ENCODE peak calls at places on chromosomes 5 and 9, in six cellular contexts. Z is HCT116, P is OCI-LY7, I is PC-3, L is neural progenitor cell, W is MM.1S. V is an unnamed sample.
A peak's percentile ranks its signal among the peaks of the same experiment; 100 is the strongest.

GRCh38 chr9:119050281-119050680 is 319.0 kb downstream of the BRINP1 start:
- DNase-seq in L (no peak), W (no peak), I (no peak), P (no peak), Z (no peak), V (peak; percentile 23)

GRCh38 chr9:136733611-136734010 is 9.1 kb downstream of the LCN10 start:
- DNase-seq in L (no peak), I (no peak), P (no peak), W (no peak), Z (no peak), V (no peak)

GRCh38 chr9:127161081-127161621 is 38.7 kb upstream of the ANGPTL2 start:
- DNase-seq in I (no peak), W (no peak), L (no peak), Z (no peak), P (no peak), V (no peak)

GRCh38 chr9:129242191-129242953 is 64.3 kb upstream of the IER5L start:
- DNase-seq in P (no peak), W (no peak), I (no peak), Z (no peak), L (no peak), V (no peak)

GRCh38 chr9:16069671-16070586 is 517.1 kb downstream of the CCDC171 start:
- DNase-seq in P (no peak), I (no peak), Z (no peak), L (peak; percentile 33), W (no peak), V (peak; percentile 33)

GRCh38 chr9:33813712-33814641 is 3.0 kb upstream of the UBE2R2 start:
- DNase-seq in I (peak; percentile 60), L (peak; percentile 33), W (peak; percentile 63), P (peak; percentile 78), Z (peak; percentile 73), V (peak; percentile 92)

GRCh38 chr5:33733225-33733624 is 158.6 kb downstream of the ADAMTS12 start:
- DNase-seq in W (no peak), P (no peak), Z (no peak), I (no peak), L (no peak), V (no peak)

GRCh38 chr5:75055727-75056144 is 3.4 kb upstream of the GCNT4 start:
- DNase-seq in W (no peak), L (peak; percentile 41), P (no peak), Z (no peak), I (no peak), V (peak; percentile 36)

GRCh38 chr9:114117614-114117995 is 18.5 kb upstream of the KIF12 start:
- DNase-seq in Z (no peak), I (no peak), W (no peak), L (no peak), P (no peak), V (no peak)

GRCh38 chr9:6644346-6645152 is 980 bp downstream of the GLDC start:
- DNase-seq in P (no peak), W (peak; percentile 38), I (no peak), Z (no peak), L (peak; percentile 41), V (peak; percentile 10)

GRCh38 chr5:135037519-135038201 is 3.6 kb upstream of the PITX1 start:
- DNase-seq in I (no peak), Z (no peak), P (no peak), L (peak; percentile 46), W (no peak), V (no peak)

GRCh38 chr9:85995612-85996011 is 54.7 kb downstream of the NAA35 start:
- DNase-seq in L (no peak), P (no peak), W (no peak), I (no peak), Z (no peak), V (no peak)

GRCh38 chr5:31328031-31328430 is 134.5 kb downstream of the CDH6 start:
- DNase-seq in I (no peak), L (no peak), Z (no peak), W (no peak), P (no peak), V (no peak)

GRCh38 chr9:13942695-13943094 is 371.2 kb downstream of the NFIB start:
- DNase-seq in W (no peak), L (no peak), P (no peak), I (peak; percentile 94), Z (no peak), V (peak; percentile 96)

GRCh38 chr9:109329274-109330258 is 8.7 kb upstream of the EPB41L4B start:
- DNase-seq in I (peak; percentile 81), L (no peak), W (no peak), Z (no peak), P (no peak), V (peak; percentile 88)

GRCh38 chr5:160458971-160459800 is 37.5 kb downstream of the PTTG1 start:
- DNase-seq in W (no peak), L (no peak), I (no peak), Z (no peak), P (no peak), V (no peak)

GRCh38 chr9:136110082-136111061 is 8.3 kb downstream of the TMEM250 start:
- DNase-seq in P (no peak), I (peak; percentile 19), W (no peak), Z (no peak), L (peak; percentile 64), V (peak; percentile 46)

GRCh38 chr5:115601709-115602584 is at the start of gene TICAM2:
- DNase-seq in I (peak; percentile 50), L (peak; percentile 76), P (peak; percentile 48), Z (no peak), W (peak; percentile 64), V (peak; percentile 84)

GRCh38 chr9:106947501-106947900 is 84.5 kb downstream of the ZNF462 start:
- DNase-seq in I (no peak), L (no peak), P (no peak), Z (no peak), W (no peak), V (no peak)

GRCh38 chr5:80229902-80230255 is 26.0 kb downstream of the SERINC5 start:
- DNase-seq in Z (no peak), I (no peak), W (no peak), L (no peak), P (no peak), V (no peak)

GRCh38 chr5:161630948-161631347 is 54.6 kb upstream of the GABRA6 start:
- DNase-seq in W (no peak), P (no peak), I (no peak), Z (no peak), L (no peak), V (no peak)

GRCh38 chr5:109931049-109931448 is 241.3 kb downstream of the MAN2A1 start:
- DNase-seq in Z (no peak), L (no peak), P (no peak), W (peak; percentile 68), I (no peak), V (no peak)

GRCh38 chr9:115943591-115944165 is 209.9 kb upstream of the PAPPA start:
- DNase-seq in Z (no peak), W (no peak), P (no peak), I (no peak), L (no peak), V (peak; percentile 19)

GRCh38 chr5:108380531-108381021 is 1.3 kb downstream of the FBXL17 start:
- DNase-seq in W (peak; percentile 47), P (peak; percentile 53), Z (no peak), I (peak; percentile 40), L (peak; percentile 75), V (peak; percentile 56)

GRCh38 chr9:96738147-96739027 is 39.5 kb downstream of the ZNF510 start:
- DNase-seq in W (no peak), I (no peak), L (no peak), Z (no peak), P (no peak), V (no peak)

DNA sequence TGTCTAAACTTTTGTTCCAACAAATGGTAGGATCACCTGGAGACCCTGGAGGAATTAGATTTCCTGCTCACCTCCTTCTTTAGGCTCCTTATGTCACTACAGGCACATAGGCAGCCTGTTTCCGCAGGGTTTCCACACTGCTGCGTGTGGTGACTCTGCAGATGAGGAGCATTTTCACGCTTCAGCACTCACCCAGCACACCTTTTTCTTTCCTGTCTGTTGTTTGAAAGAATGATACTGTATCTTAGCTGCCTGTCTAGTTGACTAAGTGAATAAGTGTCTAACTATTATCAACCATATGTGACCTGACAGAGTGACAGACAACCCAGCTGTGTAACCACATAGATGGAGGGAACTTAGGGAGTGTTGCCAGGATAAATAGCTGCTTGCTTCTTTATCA is 36.1 kb downstream of the ZNF510 start:
- DNase-seq in L (no peak), W (no peak), I (no peak), Z (no peak), P (peak; percentile 19), V (no peak)
- H3K9me3 ChIP-seq in L (no peaks in the 10 kb centered on the region), W (no peaks in the 10 kb centered on the region), I (peaks cover 10% of the 10 kb centered on the region), Z (peaks cover 22% of the 10 kb centered on the region), P (peaks cover 11% of the 10 kb centered on the region), V (peaks cover 16% of the 10 kb centered on the region)

DNA sequence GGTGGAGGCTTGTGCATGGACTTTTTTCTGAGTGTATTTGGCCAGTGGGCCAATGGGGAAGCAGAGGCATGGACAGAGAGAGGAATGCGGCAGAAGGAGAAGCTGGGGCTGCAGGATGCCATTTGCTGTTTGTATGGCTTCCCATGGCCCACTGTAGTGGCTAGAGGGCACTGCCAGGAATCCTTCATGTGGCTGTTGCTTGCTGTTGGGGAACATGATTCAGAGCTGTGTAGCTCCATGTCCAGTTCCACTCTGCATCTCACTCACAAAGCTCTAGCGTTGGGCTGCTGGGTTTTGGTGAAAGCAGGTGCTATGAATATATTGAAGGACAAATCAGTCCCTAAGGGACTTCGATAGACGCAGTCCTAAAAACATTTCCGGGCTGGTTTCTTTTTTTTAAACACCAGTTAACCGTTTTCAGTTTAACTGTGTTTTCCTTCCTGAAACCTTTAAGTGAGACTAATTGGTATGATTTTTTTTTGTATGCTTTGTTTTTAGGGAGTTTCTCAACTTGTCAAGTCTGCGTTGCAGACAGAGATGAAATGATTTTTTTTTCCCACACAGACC is 51.3 kb downstream of the SLC22A5 start:
- DNase-seq in Z (no peak), P (peak; percentile 94), I (no peak), L (no peak), W (peak; percentile 86), V (peak; percentile 18)
- H3K27ac ChIP-seq in Z (no peak overlapping the region), P (peak overlapping the region; percentile 96), I (no peak overlapping the region), L (no peak overlapping the region), W (peak overlapping the region; percentile 98), V (no peak overlapping the region)

GRCh38 chr9:112069318-112070169 is 105.6 kb downstream of the SUSD1 start:
- DNase-seq in W (no peak), L (no peak), Z (no peak), P (peak; percentile 11), I (peak; percentile 59), V (peak; percentile 21)
- TF ChIP-seq EZH2phosphoT487 in W (no peak), L (no peak), Z (no peak), P (no peak), I (no peak), V (no peak)

GRCh38 chr5:3210531-3210930 is 385.1 kb upstream of the IRX1 start:
- DNase-seq in W (no peak), Z (no peak), L (no peak), I (no peak), P (no peak), V (no peak)
- H3K9me3 ChIP-seq in W (no peaks in the 10 kb centered on the region), Z (peaks cover 26% of the 10 kb centered on the region), L (no peaks in the 10 kb centered on the region), I (no peaks in the 10 kb centered on the region), P (no peaks in the 10 kb centered on the region), V (no peaks in the 10 kb centered on the region)